ENCODE peak calls at places on chromosomes 11 and 22, in eight cellular contexts. U is AG04450, O is tibial nerve, E is cardiac fibroblast, R is heart right ventricle, Q is Peyer's patch, A is NB4, P is tibial artery. V is an unnamed sample.

GRCh38 chr11:81129618-81130017 is 1604.0 kb downstream of the FAM181B start:
- DNase-seq in U (no peak), O (no peak), E (no peak), R (no peak), Q (no peak), A (no peak), P (no peak), V (no peak)

GRCh38 chr11:66510990-66511339 is 530 bp downstream of the BBS1 start:
- DNase-seq in U (no peak), O (no peak), E (no peak), R (no peak), Q (no peak), A (no peak), P (no peak), V (no peak)

GRCh38 chr22:38869663-38870062 is 2.4 kb downstream of the CBX6 start:
- DNase-seq in U (no peak), O (no peak), E (no peak), R (no peak), Q (no peak), A (no peak), P (peak; percentile 44), V (no peak)

GRCh38 chr11:9461068-9461759 is 402 bp downstream of the ZNF143 start:
- DNase-seq in U (peak; percentile 66), O (peak; percentile 80), E (peak; percentile 96), R (peak; percentile 92), Q (peak; percentile 78), A (peak; percentile 95), P (peak; percentile 97), V (peak; percentile 73)

GRCh38 chr22:27801616-27802388 is at the start of gene MN1:
- DNase-seq in U (no peak), O (peak; percentile 64), E (peak; percentile 67), R (peak; percentile 65), Q (peak; percentile 30), A (no peak), P (peak; percentile 85), V (no peak)

GRCh38 chr11:88520391-88520790 is 182.9 kb upstream of the CTSC start:
- DNase-seq in U (no peak), O (no peak), E (peak; percentile 24), R (no peak), Q (no peak), A (no peak), P (no peak), V (no peak)

GRCh38 chr11:102138677-102139076 is 28.4 kb downstream of the YAP1 start:
- DNase-seq in U (peak; percentile 67), O (no peak), E (peak; percentile 63), R (no peak), Q (no peak), A (no peak), P (no peak), V (peak; percentile 50)

GRCh38 chr11:77590194-77590591 is 440 bp downstream of the AQP11 start:
- DNase-seq in U (no peak), O (peak; percentile 18), E (peak; percentile 40), R (peak; percentile 22), Q (no peak), A (peak; percentile 15), P (peak; percentile 65), V (peak; percentile 13)

GRCh38 chr11:10758959-10759358 is 7.9 kb downstream of the CTR9 start:
- DNase-seq in U (no peak), O (no peak), E (no peak), R (no peak), Q (no peak), A (peak; percentile 39), P (no peak), V (no peak)

GRCh38 chr11:116257092-116257491 is 515.7 kb downstream of the BUD13 start:
- DNase-seq in U (no peak), O (no peak), E (no peak), R (no peak), Q (no peak), A (peak; percentile 12), P (no peak), V (no peak)

GRCh38 chr22:19610518-19611253 is 86.5 kb upstream of the CLDN5 start:
- DNase-seq in U (no peak), O (no peak), E (no peak), R (no peak), Q (peak; percentile 49), A (peak; percentile 42), P (no peak), V (no peak)

GRCh38 chr11:63907063-63907462 is 9.9 kb downstream of the RCOR2 start:
- DNase-seq in U (no peak), O (no peak), E (no peak), R (no peak), Q (no peak), A (no peak), P (no peak), V (no peak)

GRCh38 chr11:131695889-131696429 is 325.5 kb downstream of the NTM start:
- DNase-seq in U (no peak), O (no peak), E (no peak), R (no peak), Q (no peak), A (no peak), P (no peak), V (no peak)

GRCh38 chr11:131693756-131694155 is 323.3 kb downstream of the NTM start:
- DNase-seq in U (no peak), O (no peak), E (no peak), R (no peak), Q (no peak), A (no peak), P (no peak), V (no peak)

GRCh38 chr11:131696584-131697120 is 326.2 kb downstream of the NTM start:
- DNase-seq in U (no peak), O (no peak), E (no peak), R (no peak), Q (no peak), A (no peak), P (no peak), V (no peak)

GRCh38 chr11:131692961-131693360 is 322.5 kb downstream of the NTM start:
- DNase-seq in U (no peak), O (no peak), E (no peak), R (no peak), Q (no peak), A (no peak), P (no peak), V (no peak)

DNA sequence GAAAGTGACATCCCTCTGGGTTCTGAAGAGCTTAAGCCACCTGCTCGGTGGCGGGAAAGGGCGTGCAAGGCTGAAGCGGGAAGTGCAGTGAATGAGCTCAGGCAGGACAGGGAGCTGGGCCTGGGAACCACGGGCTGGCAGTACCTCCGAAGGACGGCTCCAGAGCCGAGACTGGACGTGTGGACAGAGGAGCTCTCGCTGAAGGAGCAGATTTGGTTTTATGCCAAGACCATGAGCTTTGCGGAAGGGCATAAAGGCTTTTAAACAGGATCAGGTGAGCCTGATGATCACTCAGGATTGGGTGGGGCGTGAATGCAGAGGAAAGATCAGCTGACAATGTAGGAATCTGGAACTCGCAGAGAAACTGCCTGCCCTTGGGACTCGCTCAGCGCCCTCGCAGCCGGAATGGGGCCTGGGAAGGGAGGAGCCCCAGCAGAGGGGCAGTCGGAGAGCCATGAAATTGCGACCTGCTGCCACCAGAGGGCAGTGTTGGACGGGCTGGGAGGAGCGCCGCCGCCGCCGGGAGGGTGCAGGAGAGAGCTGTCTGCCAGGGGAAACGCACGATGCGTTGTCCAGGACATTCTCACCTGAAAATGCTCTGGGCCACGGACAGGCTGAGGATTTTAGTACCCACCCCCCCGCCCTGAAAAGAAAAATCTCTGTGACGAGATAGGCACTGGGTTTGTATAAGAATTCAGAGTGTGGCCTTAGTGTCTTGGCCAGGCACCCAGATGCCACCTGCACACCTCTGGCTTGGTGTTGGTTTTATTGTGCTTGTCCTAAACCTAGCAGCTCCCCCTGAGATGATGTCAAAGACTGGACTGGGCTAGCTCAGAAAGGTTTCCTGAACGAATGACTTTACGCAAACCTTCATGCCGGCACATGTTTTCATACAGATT is 324.4 kb downstream of the NTM start:
- DNase-seq in U (peak; percentile 44), O (peak; percentile 67), E (peak; percentile 84), R (peak; percentile 83), Q (peak; percentile 23), A (peak; percentile 69), P (peak; percentile 86), V (peak; percentile 36)
- H3K4me3 ChIP-seq in U (peak overlapping the region; percentile 17), O (no peak overlapping the region), E (no peak overlapping the region), R (peak overlapping the region; percentile 31), Q (no peak overlapping the region), A (no peak overlapping the region), P (peak overlapping the region; percentile 17), V (no peak overlapping the region)

GRCh38 chr11:41437006-41437405 is 22.4 kb downstream of the LRRC4C start:
- DNase-seq in U (no peak), O (no peak), E (no peak), R (no peak), Q (no peak), A (no peak), P (no peak), V (no peak)

GRCh38 chr11:41431784-41432183 is 27.7 kb downstream of the LRRC4C start:
- DNase-seq in U (no peak), O (no peak), E (no peak), R (no peak), Q (no peak), A (peak; percentile 7), P (no peak), V (no peak)
- TF ChIP-seq CTCF in U (no peak), O (no peak), E (peak; percentile 26), R (peak; percentile 68), Q (peak; percentile 32), A (peak; percentile 28), P (no peak), V (peak; percentile 59)

DNA sequence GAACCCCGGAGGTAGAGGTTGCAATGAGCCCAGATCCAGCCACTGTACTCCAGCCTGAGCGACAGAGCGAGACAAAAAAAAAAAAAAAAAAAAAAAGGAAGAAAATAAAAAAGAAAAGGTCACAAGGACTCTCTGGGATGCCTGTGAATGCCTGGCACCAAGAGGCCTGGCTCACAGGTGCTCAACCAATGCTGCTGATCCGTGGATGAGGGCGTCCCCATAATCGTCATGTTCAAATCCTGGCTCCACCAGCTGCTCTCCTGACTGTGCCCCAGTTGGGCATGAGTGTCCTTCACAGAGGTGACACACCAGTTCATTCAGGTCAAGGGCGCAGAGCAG is 645 bp upstream of the GAS2L1 start:
- DNase-seq in U (no peak), O (no peak), E (no peak), R (no peak), Q (no peak), A (no peak), P (no peak), V (no peak)
- H3K4me3 ChIP-seq in U (peak overlapping the region; percentile 20), O (peak overlapping the region; percentile 83), E (no peak overlapping the region), R (peak overlapping the region; percentile 94), Q (no peak overlapping the region), A (no peak overlapping the region), P (peak overlapping the region; percentile 96), V (no peak overlapping the region)

GRCh38 chr22:29260601-29261315 is 7.0 kb downstream of the RHBDD3 start:
- DNase-seq in U (no peak), O (no peak), E (no peak), R (no peak), Q (peak; percentile 12), A (no peak), P (peak; percentile 55), V (no peak)

GRCh38 chr22:29258407-29259252 is 9.2 kb downstream of the RHBDD3 start:
- DNase-seq in U (no peak), O (no peak), E (no peak), R (no peak), Q (no peak), A (no peak), P (peak; percentile 56), V (no peak)

GRCh38 chr22:29260031-29260560 is 7.7 kb downstream of the RHBDD3 start:
- DNase-seq in U (no peak), O (no peak), E (no peak), R (no peak), Q (no peak), A (no peak), P (peak; percentile 53), V (no peak)

GRCh38 chr22:29257751-29258181 is 10.0 kb downstream of the RHBDD3 start:
- DNase-seq in U (no peak), O (no peak), E (no peak), R (no peak), Q (peak; percentile 9), A (no peak), P (peak; percentile 53), V (no peak)

GRCh38 chr22:29259253-29259899 is 8.4 kb downstream of the RHBDD3 start:
- DNase-seq in U (no peak), O (no peak), E (no peak), R (no peak), Q (peak; percentile 8), A (peak; percentile 32), P (peak; percentile 47), V (no peak)
- TF ChIP-seq CTCF in U (no peak), O (no peak), E (no peak), R (no peak), Q (no peak), A (peak; percentile 18), P (no peak), V (peak; percentile 12)